ENCODE peak calls at places on chromosomes 6 and 20, in four cellular contexts. L, V, M and K are unnamed samples.

GRCh38 chr20:12570371-12570770 is 438.4 kb upstream of the SPTLC3 start:
- DNase-seq in L (no peak), V (peak; percentile 22), M (peak; percentile 64), K (no peak)

GRCh38 chr20:25508083-25508770 is 77.1 kb downstream of the NINL start:
- DNase-seq in L (no peak), V (no peak), M (no peak), K (no peak)

GRCh38 chr20:53384392-53384791 is 209.2 kb downstream of the ZNF217 start:
- DNase-seq in L (no peak), V (no peak), M (no peak), K (no peak)

GRCh38 chr20:15205023-15205422 is 867.6 kb upstream of the FLRT3 start:
- DNase-seq in L (no peak), V (no peak), M (no peak), K (no peak)

GRCh38 chr6:102907181-102907580 is 1513.7 kb downstream of the GRIK2 start:
- DNase-seq in L (peak; percentile 38), V (no peak), M (no peak), K (no peak)

GRCh38 chr20:33673411-33674293 is 576 bp downstream of the NECAB3 start:
- DNase-seq in L (no peak), V (no peak), M (no peak), K (no peak)

GRCh38 chr6:43709654-43710303 is 22.2 kb upstream of the MRPS18A start:
- DNase-seq in L (no peak), V (no peak), M (no peak), K (no peak)

GRCh38 chr6:5076931-5077330 is 8.2 kb upstream of the PPP1R3G start:
- DNase-seq in L (no peak), V (no peak), M (no peak), K (no peak)

GRCh38 chr20:17806739-17807441 is 107.1 kb downstream of the BANF2 start:
- DNase-seq in L (no peak), V (no peak), M (no peak), K (no peak)

GRCh38 chr6:652865-653264 is 4.0 kb downstream of the HUS1B start:
- DNase-seq in L (no peak), V (no peak), M (no peak), K (no peak)

GRCh38 chr6:4125933-4126864 is 9.2 kb downstream of the ECI2 start:
- DNase-seq in L (peak; percentile 3), V (no peak), M (no peak), K (no peak)

GRCh38 chr20:39155996-39156395 is 193.9 kb downstream of the DHX35 start:
- DNase-seq in L (no peak), V (no peak), M (no peak), K (no peak)

GRCh38 chr6:153595903-153596302 is 443.1 kb upstream of the OPRM1 start:
- DNase-seq in L (no peak), V (no peak), M (no peak), K (no peak)

GRCh38 chr6:106534564-106534982 is 94.7 kb downstream of the RTN4IP1 start:
- DNase-seq in L (peak; percentile 34), V (no peak), M (no peak), K (no peak)

GRCh38 chr6:158847786-158848185 is 28.6 kb upstream of the EZR start:
- DNase-seq in L (no peak), V (no peak), M (no peak), K (no peak)

GRCh38 chr6:88493717-88494116 is 327.6 kb upstream of the CNR1 start:
- DNase-seq in L (peak; percentile 61), V (no peak), M (no peak), K (no peak)

GRCh38 chr20:32205502-32206382 is 1.8 kb downstream of the PLAGL2 start:
- DNase-seq in L (peak; percentile 33), V (peak; percentile 50), M (no peak), K (no peak)

GRCh38 chr20:32207211-32207625 is 325 bp downstream of the PLAGL2 start:
- DNase-seq in L (peak; percentile 31), V (peak; percentile 8), M (no peak), K (no peak)

GRCh38 chr20:32203556-32204484 is 3.7 kb downstream of the PLAGL2 start:
- DNase-seq in L (no peak), V (no peak), M (no peak), K (no peak)

GRCh38 chr20:32206383-32207210 is 946 bp downstream of the PLAGL2 start:
- DNase-seq in L (no peak), V (no peak), M (no peak), K (no peak)

GRCh38 chr20:32204485-32205115 is 2.9 kb downstream of the PLAGL2 start:
- DNase-seq in L (no peak), V (no peak), M (no peak), K (no peak)
- TF ChIP-seq CTCF in L (no peak), V (no peak), M (no peak), K (no peak)

DNA sequence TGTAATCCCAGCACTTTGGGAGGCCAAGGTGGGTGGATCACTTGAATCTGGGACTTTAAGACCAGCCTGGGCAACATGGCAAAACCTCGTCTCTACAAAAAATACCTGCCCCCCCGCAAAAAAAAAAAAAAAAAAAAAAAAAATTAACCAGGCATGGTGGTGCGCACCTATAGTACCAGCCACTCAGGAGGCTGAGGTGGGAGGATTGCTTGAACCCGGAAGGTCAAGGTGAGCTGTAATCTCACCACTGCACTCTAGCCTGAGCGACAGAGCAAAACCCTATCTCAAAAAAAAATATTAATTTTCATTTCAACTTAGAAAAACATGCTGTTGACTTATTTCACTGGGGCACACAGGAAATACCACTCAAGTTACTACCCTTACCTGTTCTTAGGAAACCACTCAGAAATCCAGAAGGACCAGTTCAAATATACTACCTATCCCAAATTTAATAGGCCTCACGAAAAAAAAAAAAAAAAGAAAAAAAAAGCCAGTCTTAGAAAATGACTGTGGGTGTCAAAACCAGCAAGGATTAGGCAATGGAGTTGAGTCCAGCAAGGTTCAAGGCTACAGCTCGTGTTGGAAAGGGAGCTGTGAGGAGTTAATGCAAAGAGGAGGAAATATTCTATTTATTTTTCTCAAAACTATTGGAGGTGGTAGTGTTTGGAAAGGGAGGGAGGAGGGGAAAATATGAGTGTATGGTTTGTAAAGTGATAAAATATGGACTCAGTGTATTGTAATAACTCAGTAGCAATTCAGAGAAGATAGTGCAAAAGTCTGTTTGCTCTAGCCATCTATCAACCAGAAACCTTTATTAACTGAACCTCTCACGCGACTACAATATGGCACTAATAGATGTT is 33.9 kb upstream of the PIM1 start:
- DNase-seq in L (no peak), V (no peak), M (no peak), K (no peak)
- TF ChIP-seq CTCF in L (no peak), V (no peak), M (no peak), K (no peak)

DNA sequence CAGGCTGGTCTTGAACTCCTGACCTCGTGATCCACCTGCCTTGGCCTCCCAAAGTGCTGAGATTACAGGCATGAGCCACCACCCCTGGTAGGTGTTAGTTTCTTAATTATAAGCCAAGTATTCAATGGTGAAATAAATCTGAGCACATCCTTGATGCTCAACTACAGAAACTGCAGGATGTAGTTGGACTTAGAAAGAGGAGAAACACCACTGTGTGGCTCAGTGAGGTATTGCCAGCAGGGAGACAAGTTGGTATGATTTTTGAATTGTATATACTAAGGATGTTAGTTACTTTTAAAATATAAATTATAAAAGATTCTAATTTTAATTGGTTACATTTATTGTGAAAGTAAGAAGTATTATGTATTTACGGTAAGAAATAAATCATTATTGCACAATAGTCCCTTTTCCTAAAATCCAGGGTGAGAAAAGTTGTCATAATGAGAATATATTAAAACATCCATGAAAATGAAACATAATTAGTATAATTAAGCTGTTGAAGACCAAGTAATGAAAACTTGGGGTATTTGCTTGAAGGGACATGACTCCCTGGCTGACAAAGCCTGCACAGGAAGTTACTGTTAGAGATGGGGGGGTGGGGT is 17.6 kb downstream of the SLC18B1 start:
- DNase-seq in L (peak; percentile 40), V (no peak), M (no peak), K (no peak)
- TF ChIP-seq CTCF in L (peak; percentile 29), V (peak; percentile 3), M (no peak), K (no peak)

GRCh38 chr6:83708970-83709747 is at the start of gene SNAP91:
- DNase-seq in L (peak; percentile 26), V (no peak), M (peak; percentile 94), K (no peak)

GRCh38 chr6:83711958-83712357 is 3.1 kb upstream of the SNAP91 start:
- DNase-seq in L (no peak), V (no peak), M (no peak), K (no peak)

GRCh38 chr6:83707829-83708545 is 914 bp downstream of the SNAP91 start:
- DNase-seq in L (no peak), V (no peak), M (peak; percentile 61), K (no peak)

GRCh38 chr6:83709748-83710050 is 798 bp upstream of the SNAP91 start:
- DNase-seq in L (no peak), V (no peak), M (no peak), K (no peak)

GRCh38 chr6:83708546-83708969 is 343 bp downstream of the SNAP91 start:
- DNase-seq in L (no peak), V (no peak), M (peak; percentile 75), K (no peak)
- TF ChIP-seq CTCF in L (no peak), V (no peak), M (no peak), K (no peak)

DNA sequence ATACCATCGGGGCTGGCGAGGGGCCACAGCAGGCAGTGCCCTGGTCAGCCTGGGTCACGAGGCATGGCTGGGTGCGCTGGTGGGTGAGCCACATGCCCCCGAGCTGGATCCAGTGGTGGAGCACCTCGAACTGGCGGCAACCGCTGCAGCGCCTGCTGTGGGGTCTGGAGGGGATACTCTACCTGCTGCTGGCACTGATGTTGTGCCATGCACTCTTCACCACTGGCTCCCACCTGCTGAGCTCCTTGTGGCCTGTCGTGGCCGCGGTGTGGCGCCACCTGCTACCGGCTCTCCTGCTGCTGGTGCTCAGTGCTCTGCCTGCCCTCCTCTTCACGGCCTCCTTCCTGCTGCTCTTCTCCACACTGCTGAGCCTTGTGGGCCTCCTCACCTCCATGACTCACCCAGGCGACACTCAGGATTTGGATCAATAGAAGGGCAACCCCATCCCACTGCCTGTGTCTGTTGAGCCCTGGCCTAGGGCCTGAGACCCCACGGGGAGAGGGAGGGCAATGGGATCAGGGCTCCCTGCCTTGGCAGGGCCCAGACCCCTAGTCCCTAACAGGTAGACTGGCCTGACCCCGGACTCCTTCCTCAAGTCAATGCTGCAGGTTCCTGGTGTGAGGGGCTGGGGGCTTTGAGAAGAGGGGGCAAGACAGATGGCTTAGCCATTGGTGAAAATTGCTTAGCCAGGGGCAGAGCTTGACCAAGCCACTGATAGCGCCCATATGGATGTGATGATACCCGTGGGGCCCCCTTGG is 598 bp downstream of the TMEM239 start:
- DNase-seq in L (peak; percentile 46), V (no peak), M (no peak), K (no peak)
- TF ChIP-seq CTCF in L (peak; percentile 27), V (no peak), M (no peak), K (no peak)